ENCODE peak calls at places on chromosomes 7 and 10, in eight cellular contexts. One of them, this sample, is unnamed.

GRCh38 chr7:73611017-73611555 is 13.2 kb downstream of the MLXIPL start:
- DNase-seq in left ventricle myocardium inferior: no peak
- DNase-seq in dorsolateral prefrontal cortex: no peak
- DNase-seq in fibroblast of mammary gland: no peak
- DNase-seq in sigmoid colon: no peak
- DNase-seq in GM12865: no peak
- DNase-seq in cardiac fibroblast: no peak
- DNase-seq in AG04450: no peak
- DNase-seq in this sample: no peak

GRCh38 chr7:45874408-45875131 is 1.7 kb upstream of the CCDC201 start:
- DNase-seq in left ventricle myocardium inferior: no peak
- DNase-seq in dorsolateral prefrontal cortex: no peak
- DNase-seq in fibroblast of mammary gland: peak
- DNase-seq in sigmoid colon: no peak
- DNase-seq in GM12865: no peak
- DNase-seq in cardiac fibroblast: peak
- DNase-seq in AG04450: peak
- DNase-seq in this sample: peak

GRCh38 chr10:30589441-30589840 is 40.1 kb downstream of the LYZL2 start:
- DNase-seq in left ventricle myocardium inferior: peak
- DNase-seq in dorsolateral prefrontal cortex: no peak
- DNase-seq in fibroblast of mammary gland: no peak
- DNase-seq in sigmoid colon: no peak
- DNase-seq in GM12865: no peak
- DNase-seq in cardiac fibroblast: no peak
- DNase-seq in AG04450: no peak
- DNase-seq in this sample: no peak

GRCh38 chr7:124440081-124440480 is 325.5 kb downstream of the GPR37 start:
- DNase-seq in left ventricle myocardium inferior: no peak
- DNase-seq in dorsolateral prefrontal cortex: no peak
- DNase-seq in fibroblast of mammary gland: no peak
- DNase-seq in sigmoid colon: no peak
- DNase-seq in GM12865: no peak
- DNase-seq in cardiac fibroblast: no peak
- DNase-seq in AG04450: no peak
- DNase-seq in this sample: no peak

GRCh38 chr10:117562220-117562619 is 19.7 kb downstream of the EMX2 start:
- DNase-seq in left ventricle myocardium inferior: no peak
- DNase-seq in dorsolateral prefrontal cortex: no peak
- DNase-seq in fibroblast of mammary gland: no peak
- DNase-seq in sigmoid colon: no peak
- DNase-seq in GM12865: no peak
- DNase-seq in cardiac fibroblast: no peak
- DNase-seq in AG04450: no peak
- DNase-seq in this sample: no peak

GRCh38 chr10:93319855-93320254 is 162.3 kb downstream of the MYOF start:
- DNase-seq in left ventricle myocardium inferior: no peak
- DNase-seq in dorsolateral prefrontal cortex: no peak
- DNase-seq in fibroblast of mammary gland: peak
- DNase-seq in sigmoid colon: no peak
- DNase-seq in GM12865: no peak
- DNase-seq in cardiac fibroblast: no peak
- DNase-seq in AG04450: no peak
- DNase-seq in this sample: no peak

GRCh38 chr7:129771201-129771927 is 159.8 kb downstream of the NRF1 start:
- DNase-seq in left ventricle myocardium inferior: no peak
- DNase-seq in dorsolateral prefrontal cortex: no peak
- DNase-seq in fibroblast of mammary gland: no peak
- DNase-seq in sigmoid colon: no peak
- DNase-seq in GM12865: no peak
- DNase-seq in cardiac fibroblast: no peak
- DNase-seq in AG04450: no peak
- DNase-seq in this sample: no peak

GRCh38 chr10:132957131-132957530 is 14.8 kb upstream of the CFAP46 start:
- DNase-seq in left ventricle myocardium inferior: no peak
- DNase-seq in dorsolateral prefrontal cortex: no peak
- DNase-seq in fibroblast of mammary gland: no peak
- DNase-seq in sigmoid colon: peak
- DNase-seq in GM12865: no peak
- DNase-seq in cardiac fibroblast: no peak
- DNase-seq in AG04450: no peak
- DNase-seq in this sample: no peak

GRCh38 chr7:98301693-98302470 is 20.4 kb downstream of the BRI3 start:
- DNase-seq in left ventricle myocardium inferior: no peak
- DNase-seq in dorsolateral prefrontal cortex: no peak
- DNase-seq in fibroblast of mammary gland: no peak
- DNase-seq in sigmoid colon: no peak
- DNase-seq in GM12865: no peak
- DNase-seq in cardiac fibroblast: no peak
- DNase-seq in AG04450: no peak
- DNase-seq in this sample: no peak

GRCh38 chr10:115829501-115830215 is 443.3 kb downstream of the GFRA1 start:
- DNase-seq in left ventricle myocardium inferior: no peak
- DNase-seq in dorsolateral prefrontal cortex: no peak
- DNase-seq in fibroblast of mammary gland: peak
- DNase-seq in sigmoid colon: no peak
- DNase-seq in GM12865: no peak
- DNase-seq in cardiac fibroblast: peak
- DNase-seq in AG04450: no peak
- DNase-seq in this sample: peak

GRCh38 chr7:37526623-37527022 is 78.0 kb upstream of the ELMO1 start:
- DNase-seq in left ventricle myocardium inferior: no peak
- DNase-seq in dorsolateral prefrontal cortex: no peak
- DNase-seq in fibroblast of mammary gland: peak
- DNase-seq in sigmoid colon: no peak
- DNase-seq in GM12865: no peak
- DNase-seq in cardiac fibroblast: no peak
- DNase-seq in AG04450: no peak
- DNase-seq in this sample: no peak

GRCh38 chr7:52017802-52018679 is 701.4 kb upstream of the COBL start:
- DNase-seq in left ventricle myocardium inferior: no peak
- DNase-seq in dorsolateral prefrontal cortex: no peak
- DNase-seq in fibroblast of mammary gland: no peak
- DNase-seq in sigmoid colon: no peak
- DNase-seq in GM12865: peak
- DNase-seq in cardiac fibroblast: no peak
- DNase-seq in AG04450: no peak
- DNase-seq in this sample: no peak
- TF ChIP-seq CTCF in left ventricle myocardium inferior: peak
- TF ChIP-seq CTCF in dorsolateral prefrontal cortex: peak
- TF ChIP-seq CTCF in fibroblast of mammary gland: peak
- TF ChIP-seq CTCF in sigmoid colon: no peak
- TF ChIP-seq CTCF in GM12865: peak
- TF ChIP-seq CTCF in cardiac fibroblast: peak
- TF ChIP-seq CTCF in AG04450: no peak
- TF ChIP-seq CTCF in this sample: no peak

DNA sequence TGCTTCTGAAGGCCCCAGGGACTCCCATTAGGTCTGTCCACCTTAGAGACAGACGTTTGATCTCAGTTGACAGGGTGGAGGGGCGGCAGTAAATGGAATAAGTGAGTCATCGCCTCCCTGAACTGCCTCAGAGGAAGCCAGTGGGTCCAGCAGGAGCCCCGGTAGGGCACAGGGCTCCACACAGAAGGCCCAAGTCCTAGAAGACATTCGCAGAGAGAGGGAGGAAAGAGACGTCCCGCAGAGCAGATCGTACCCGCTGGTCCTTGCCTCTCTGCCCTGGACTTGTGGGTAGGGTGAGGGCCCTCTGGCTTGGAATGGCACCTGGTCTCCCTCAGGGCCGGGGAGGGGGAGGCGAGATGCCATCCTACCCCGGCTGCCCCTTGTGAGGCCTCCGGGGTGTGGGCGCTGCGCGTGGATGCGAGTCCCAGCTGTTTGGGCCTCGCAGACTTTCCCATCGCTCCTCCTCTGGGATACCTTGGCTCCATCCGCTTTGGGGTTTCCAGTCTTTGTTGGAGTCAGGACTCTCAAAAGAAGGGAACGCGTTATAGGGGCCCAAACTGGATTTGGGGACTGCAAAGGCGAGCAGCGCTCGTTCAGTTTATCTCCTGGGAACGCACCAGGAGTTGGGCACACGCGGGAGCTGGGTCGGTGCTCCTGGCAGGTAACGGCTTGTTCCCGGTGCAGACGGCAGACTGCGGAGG is 5.1 kb downstream of the TLX1 start:
- DNase-seq in left ventricle myocardium inferior: no peak
- DNase-seq in dorsolateral prefrontal cortex: no peak
- DNase-seq in fibroblast of mammary gland: no peak
- DNase-seq in sigmoid colon: no peak
- DNase-seq in GM12865: no peak
- DNase-seq in cardiac fibroblast: no peak
- DNase-seq in AG04450: no peak
- DNase-seq in this sample: no peak
- H3K4me3 ChIP-seq in left ventricle myocardium inferior: no peak
- H3K4me3 ChIP-seq in dorsolateral prefrontal cortex: no peak
- H3K4me3 ChIP-seq in fibroblast of mammary gland: no peak
- H3K4me3 ChIP-seq in sigmoid colon: no peak
- H3K4me3 ChIP-seq in GM12865: no peak
- H3K4me3 ChIP-seq in cardiac fibroblast: no peak
- H3K4me3 ChIP-seq in AG04450: no peak
- H3K4me3 ChIP-seq in this sample: no peak

GRCh38 chr10:19933772-19934171 is 117.5 kb downstream of the PLXDC2 start:
- DNase-seq in left ventricle myocardium inferior: no peak
- DNase-seq in dorsolateral prefrontal cortex: no peak
- DNase-seq in fibroblast of mammary gland: no peak
- DNase-seq in sigmoid colon: no peak
- DNase-seq in GM12865: no peak
- DNase-seq in cardiac fibroblast: no peak
- DNase-seq in AG04450: no peak
- DNase-seq in this sample: no peak

GRCh38 chr10:19929466-19930140 is 113.4 kb downstream of the PLXDC2 start:
- DNase-seq in left ventricle myocardium inferior: no peak
- DNase-seq in dorsolateral prefrontal cortex: no peak
- DNase-seq in fibroblast of mammary gland: peak
- DNase-seq in sigmoid colon: no peak
- DNase-seq in GM12865: no peak
- DNase-seq in cardiac fibroblast: peak
- DNase-seq in AG04450: peak
- DNase-seq in this sample: peak

GRCh38 chr10:19931886-19932285 is 115.7 kb downstream of the PLXDC2 start:
- DNase-seq in left ventricle myocardium inferior: no peak
- DNase-seq in dorsolateral prefrontal cortex: no peak
- DNase-seq in fibroblast of mammary gland: peak
- DNase-seq in sigmoid colon: no peak
- DNase-seq in GM12865: no peak
- DNase-seq in cardiac fibroblast: peak
- DNase-seq in AG04450: no peak
- DNase-seq in this sample: peak

GRCh38 chr10:19932806-19933371 is 116.7 kb downstream of the PLXDC2 start:
- DNase-seq in left ventricle myocardium inferior: no peak
- DNase-seq in dorsolateral prefrontal cortex: no peak
- DNase-seq in fibroblast of mammary gland: no peak
- DNase-seq in sigmoid colon: no peak
- DNase-seq in GM12865: no peak
- DNase-seq in cardiac fibroblast: no peak
- DNase-seq in AG04450: no peak
- DNase-seq in this sample: no peak

DNA sequence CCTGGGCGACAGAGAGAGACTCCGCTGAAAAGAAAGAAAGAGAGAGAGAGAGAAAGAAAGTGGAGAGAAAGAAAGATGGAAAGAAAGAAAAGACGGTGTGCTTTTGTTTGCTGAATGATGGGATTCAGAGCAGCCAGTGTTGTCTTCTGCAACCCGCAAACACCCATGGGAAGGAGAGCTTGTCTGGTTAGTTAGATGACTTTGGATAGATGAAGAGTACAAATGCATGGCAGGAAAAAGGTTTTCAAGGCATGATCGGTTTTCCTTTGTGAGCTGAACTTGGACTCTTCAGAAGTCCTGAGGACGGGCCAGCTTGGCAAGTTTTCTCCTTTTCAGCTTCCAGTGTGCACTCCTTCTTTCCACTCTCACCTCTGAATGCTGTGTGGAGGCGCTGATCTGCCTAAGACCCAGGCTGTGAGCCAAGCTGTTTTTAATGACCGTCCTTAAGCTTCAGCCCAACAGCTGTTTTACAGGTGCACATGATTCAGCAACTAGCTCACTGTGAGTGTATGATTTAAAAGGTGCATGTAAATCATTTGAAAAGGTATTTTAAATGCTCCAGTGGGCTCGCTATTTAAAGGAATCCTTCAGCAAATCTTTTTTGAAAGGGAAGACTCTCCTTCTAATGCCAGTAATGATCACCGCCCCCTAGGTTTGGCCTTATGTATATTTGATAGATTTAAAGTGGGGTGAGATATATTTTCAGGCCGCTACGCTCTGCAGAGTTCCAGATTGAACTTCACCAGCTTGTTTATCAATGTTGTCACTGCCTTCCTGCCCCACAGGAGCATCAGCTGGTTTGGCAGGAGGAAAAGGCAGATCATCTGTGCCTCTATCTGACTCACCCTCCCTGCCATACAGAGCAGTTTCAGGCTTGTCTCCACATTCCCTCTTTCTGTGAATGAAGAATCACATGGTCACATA is 115.0 kb downstream of the PLXDC2 start:
- DNase-seq in left ventricle myocardium inferior: no peak
- DNase-seq in dorsolateral prefrontal cortex: peak
- DNase-seq in fibroblast of mammary gland: peak
- DNase-seq in sigmoid colon: peak
- DNase-seq in GM12865: no peak
- DNase-seq in cardiac fibroblast: peak
- DNase-seq in AG04450: peak
- DNase-seq in this sample: peak
- TF ChIP-seq CTCF in left ventricle myocardium inferior: no peak
- TF ChIP-seq CTCF in dorsolateral prefrontal cortex: no peak
- TF ChIP-seq CTCF in fibroblast of mammary gland: no peak
- TF ChIP-seq CTCF in sigmoid colon: no peak
- TF ChIP-seq CTCF in GM12865: no peak
- TF ChIP-seq CTCF in cardiac fibroblast: no peak
- TF ChIP-seq CTCF in AG04450: no peak
- TF ChIP-seq CTCF in this sample: no peak

DNA sequence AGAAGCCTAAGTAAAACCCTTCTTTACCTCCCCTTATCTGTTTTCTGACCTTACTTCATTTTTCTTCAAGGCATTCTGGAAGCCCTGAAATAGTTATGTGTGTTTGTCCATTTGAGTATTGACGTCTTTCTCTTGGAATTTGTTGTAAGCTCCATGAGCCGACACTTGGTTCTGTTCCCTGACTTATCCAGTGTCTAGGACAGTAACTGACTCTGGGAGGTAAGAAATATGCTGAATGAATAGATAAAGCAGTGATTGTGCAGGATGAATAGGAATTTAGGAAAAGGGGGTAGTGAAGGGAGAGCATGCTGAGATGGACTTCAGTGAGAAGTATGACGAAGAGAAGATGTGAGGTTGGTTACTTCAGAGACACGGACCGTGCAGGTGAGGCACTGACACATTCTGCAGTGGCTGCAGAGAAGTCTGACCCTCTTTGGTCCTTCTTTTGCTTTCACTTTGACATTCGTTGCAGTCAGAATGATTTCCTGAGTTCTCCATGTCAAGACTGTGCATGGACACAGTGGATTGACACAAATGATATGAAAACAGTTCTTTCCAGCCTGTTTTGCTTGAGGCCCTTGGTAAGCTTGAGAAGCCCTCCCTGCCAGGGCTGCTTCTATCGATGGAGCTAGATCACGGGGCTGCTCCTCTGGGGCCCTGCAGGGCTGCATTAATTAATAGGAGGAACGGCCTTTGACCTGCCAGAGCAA is 261.5 kb upstream of the SORCS1 start:
- DNase-seq in left ventricle myocardium inferior: no peak
- DNase-seq in dorsolateral prefrontal cortex: no peak
- DNase-seq in fibroblast of mammary gland: no peak
- DNase-seq in sigmoid colon: no peak
- DNase-seq in GM12865: peak
- DNase-seq in cardiac fibroblast: no peak
- DNase-seq in AG04450: no peak
- DNase-seq in this sample: peak
- H3K4me3 ChIP-seq in left ventricle myocardium inferior: peak
- H3K4me3 ChIP-seq in dorsolateral prefrontal cortex: no peak
- H3K4me3 ChIP-seq in fibroblast of mammary gland: no peak
- H3K4me3 ChIP-seq in sigmoid colon: no peak
- H3K4me3 ChIP-seq in GM12865: peak
- H3K4me3 ChIP-seq in cardiac fibroblast: no peak
- H3K4me3 ChIP-seq in AG04450: no peak
- H3K4me3 ChIP-seq in this sample: peak

GRCh38 chr7:3861941-3862340 is 560.9 kb downstream of the SDK1 start:
- DNase-seq in left ventricle myocardium inferior: no peak
- DNase-seq in dorsolateral prefrontal cortex: no peak
- DNase-seq in fibroblast of mammary gland: peak
- DNase-seq in sigmoid colon: peak
- DNase-seq in GM12865: no peak
- DNase-seq in cardiac fibroblast: peak
- DNase-seq in AG04450: peak
- DNase-seq in this sample: peak
- TF ChIP-seq CTCF in left ventricle myocardium inferior: peak
- TF ChIP-seq CTCF in dorsolateral prefrontal cortex: no peak
- TF ChIP-seq CTCF in fibroblast of mammary gland: no peak
- TF ChIP-seq CTCF in sigmoid colon: no peak
- TF ChIP-seq CTCF in GM12865: no peak
- TF ChIP-seq CTCF in cardiac fibroblast: no peak
- TF ChIP-seq CTCF in AG04450: no peak
- TF ChIP-seq CTCF in this sample: no peak